ENCODE peak calls at places on chromosomes 1 and 21, in seven cellular contexts. One of them, this sample, is unnamed.

GRCh38 chr1:207752456-207753132 is 740 bp downstream of the CD46 start:
- DNase-seq in NCI-H1105: no peak
- DNase-seq in activated T-cell treated with anti-CD3 and anti-CD28 coated beads for 1 hour: no peak
- DNase-seq in aorta: no peak
- DNase-seq in fibroblast of mammary gland: peak
- DNase-seq in T-helper 2 cell: no peak
- DNase-seq in kidney tubule cell: peak
- DNase-seq in this sample: peak

GRCh38 chr21:16551101-16551695 is 821.4 kb downstream of the USP25 start:
- DNase-seq in fibroblast of mammary gland: no peak
- DNase-seq in kidney tubule cell: no peak
- DNase-seq in T-helper 2 cell: no peak
- DNase-seq in aorta: no peak
- DNase-seq in activated T-cell treated with anti-CD3 and anti-CD28 coated beads for 1 hour: no peak
- DNase-seq in NCI-H1105: no peak
- DNase-seq in this sample: no peak

GRCh38 chr1:106022312-106022902 is 1034.1 kb upstream of the PRMT6 start:
- DNase-seq in kidney tubule cell: peak
- DNase-seq in T-helper 2 cell: no peak
- DNase-seq in activated T-cell treated with anti-CD3 and anti-CD28 coated beads for 1 hour: no peak
- DNase-seq in fibroblast of mammary gland: peak
- DNase-seq in aorta: no peak
- DNase-seq in NCI-H1105: no peak
- DNase-seq in this sample: no peak

GRCh38 chr1:175900171-175900570 is 156.8 kb upstream of the TNR start:
- DNase-seq in NCI-H1105: no peak
- DNase-seq in fibroblast of mammary gland: peak
- DNase-seq in kidney tubule cell: no peak
- DNase-seq in T-helper 2 cell: no peak
- DNase-seq in aorta: no peak
- DNase-seq in activated T-cell treated with anti-CD3 and anti-CD28 coated beads for 1 hour: no peak
- DNase-seq in this sample: no peak

GRCh38 chr21:36859744-36860501 is 106.5 kb downstream of the HLCS start:
- DNase-seq in aorta: peak
- DNase-seq in kidney tubule cell: peak
- DNase-seq in T-helper 2 cell: no peak
- DNase-seq in activated T-cell treated with anti-CD3 and anti-CD28 coated beads for 1 hour: no peak
- DNase-seq in fibroblast of mammary gland: peak
- DNase-seq in NCI-H1105: no peak
- DNase-seq in this sample: peak

GRCh38 chr1:40944841-40945430 is 34.6 kb upstream of the CTPS1 start:
- DNase-seq in NCI-H1105: no peak
- DNase-seq in aorta: no peak
- DNase-seq in kidney tubule cell: peak
- DNase-seq in T-helper 2 cell: no peak
- DNase-seq in activated T-cell treated with anti-CD3 and anti-CD28 coated beads for 1 hour: no peak
- DNase-seq in fibroblast of mammary gland: peak
- DNase-seq in this sample: peak

GRCh38 chr1:94799201-94799600 is 21.0 kb upstream of the SLC44A3 start:
- DNase-seq in fibroblast of mammary gland: peak
- DNase-seq in activated T-cell treated with anti-CD3 and anti-CD28 coated beads for 1 hour: no peak
- DNase-seq in aorta: no peak
- DNase-seq in kidney tubule cell: peak
- DNase-seq in NCI-H1105: no peak
- DNase-seq in T-helper 2 cell: no peak
- DNase-seq in this sample: no peak

GRCh38 chr1:1371741-1372711 is 3.0 kb downstream of the AURKAIP1 start:
- DNase-seq in fibroblast of mammary gland: peak
- DNase-seq in kidney tubule cell: peak
- DNase-seq in aorta: peak
- DNase-seq in activated T-cell treated with anti-CD3 and anti-CD28 coated beads for 1 hour: peak
- DNase-seq in T-helper 2 cell: peak
- DNase-seq in NCI-H1105: peak
- DNase-seq in this sample: peak

GRCh38 chr1:209601809-209602657 is 18.5 kb downstream of the CAMK1G start:
- DNase-seq in NCI-H1105: no peak
- DNase-seq in aorta: no peak
- DNase-seq in activated T-cell treated with anti-CD3 and anti-CD28 coated beads for 1 hour: no peak
- DNase-seq in T-helper 2 cell: no peak
- DNase-seq in fibroblast of mammary gland: peak
- DNase-seq in kidney tubule cell: peak
- DNase-seq in this sample: peak

GRCh38 chr1:222926566-222926965 is 111.7 kb downstream of the DISP1 start:
- DNase-seq in fibroblast of mammary gland: peak
- DNase-seq in kidney tubule cell: peak
- DNase-seq in activated T-cell treated with anti-CD3 and anti-CD28 coated beads for 1 hour: no peak
- DNase-seq in aorta: no peak
- DNase-seq in T-helper 2 cell: no peak
- DNase-seq in NCI-H1105: no peak
- DNase-seq in this sample: no peak

GRCh38 chr1:229383961-229384360 is 41.1 kb upstream of the CCSAP start:
- DNase-seq in NCI-H1105: no peak
- DNase-seq in fibroblast of mammary gland: peak
- DNase-seq in kidney tubule cell: no peak
- DNase-seq in aorta: no peak
- DNase-seq in T-helper 2 cell: no peak
- DNase-seq in activated T-cell treated with anti-CD3 and anti-CD28 coated beads for 1 hour: no peak
- DNase-seq in this sample: no peak

GRCh38 chr1:167776151-167776550 is 54.4 kb downstream of the MPZL1 start:
- DNase-seq in kidney tubule cell: no peak
- DNase-seq in fibroblast of mammary gland: no peak
- DNase-seq in activated T-cell treated with anti-CD3 and anti-CD28 coated beads for 1 hour: no peak
- DNase-seq in NCI-H1105: no peak
- DNase-seq in aorta: no peak
- DNase-seq in T-helper 2 cell: no peak
- DNase-seq in this sample: no peak

GRCh38 chr1:94037392-94038229 is 83.3 kb downstream of the ABCA4 start:
- DNase-seq in T-helper 2 cell: no peak
- DNase-seq in fibroblast of mammary gland: no peak
- DNase-seq in activated T-cell treated with anti-CD3 and anti-CD28 coated beads for 1 hour: no peak
- DNase-seq in kidney tubule cell: peak
- DNase-seq in NCI-H1105: no peak
- DNase-seq in aorta: no peak
- DNase-seq in this sample: no peak

GRCh38 chr21:38716942-38717341 is 88.8 kb upstream of the ETS2 start:
- DNase-seq in kidney tubule cell: no peak
- DNase-seq in fibroblast of mammary gland: peak
- DNase-seq in T-helper 2 cell: no peak
- DNase-seq in activated T-cell treated with anti-CD3 and anti-CD28 coated beads for 1 hour: no peak
- DNase-seq in NCI-H1105: no peak
- DNase-seq in aorta: no peak
- DNase-seq in this sample: no peak

GRCh38 chr21:14531927-14532326 is 14.2 kb downstream of the SAMSN1 start:
- DNase-seq in T-helper 2 cell: no peak
- DNase-seq in aorta: no peak
- DNase-seq in activated T-cell treated with anti-CD3 and anti-CD28 coated beads for 1 hour: no peak
- DNase-seq in fibroblast of mammary gland: no peak
- DNase-seq in kidney tubule cell: no peak
- DNase-seq in NCI-H1105: no peak
- DNase-seq in this sample: no peak

GRCh38 chr1:155648207-155649147 is 38.5 kb downstream of the MSTO1 start:
- DNase-seq in T-helper 2 cell: no peak
- DNase-seq in aorta: peak
- DNase-seq in kidney tubule cell: peak
- DNase-seq in activated T-cell treated with anti-CD3 and anti-CD28 coated beads for 1 hour: no peak
- DNase-seq in fibroblast of mammary gland: peak
- DNase-seq in NCI-H1105: no peak
- DNase-seq in this sample: peak

GRCh38 chr1:70140894-70141293 is 64.5 kb downstream of the LRRC40 start:
- DNase-seq in aorta: no peak
- DNase-seq in NCI-H1105: no peak
- DNase-seq in T-helper 2 cell: no peak
- DNase-seq in kidney tubule cell: peak
- DNase-seq in activated T-cell treated with anti-CD3 and anti-CD28 coated beads for 1 hour: no peak
- DNase-seq in fibroblast of mammary gland: peak
- DNase-seq in this sample: no peak

GRCh38 chr1:11062965-11063401 is 3.2 kb upstream of the SRM start:
- DNase-seq in kidney tubule cell: peak
- DNase-seq in aorta: no peak
- DNase-seq in fibroblast of mammary gland: peak
- DNase-seq in activated T-cell treated with anti-CD3 and anti-CD28 coated beads for 1 hour: no peak
- DNase-seq in T-helper 2 cell: peak
- DNase-seq in NCI-H1105: peak
- DNase-seq in this sample: no peak

GRCh38 chr1:202805886-202806511 is 2.2 kb downstream of the KDM5B start:
- DNase-seq in fibroblast of mammary gland: no peak
- DNase-seq in activated T-cell treated with anti-CD3 and anti-CD28 coated beads for 1 hour: no peak
- DNase-seq in kidney tubule cell: peak
- DNase-seq in NCI-H1105: no peak
- DNase-seq in aorta: no peak
- DNase-seq in T-helper 2 cell: no peak
- DNase-seq in this sample: no peak

GRCh38 chr1:61184035-61184713 is 101.8 kb downstream of the NFIA start:
- DNase-seq in fibroblast of mammary gland: peak
- DNase-seq in aorta: peak
- DNase-seq in T-helper 2 cell: no peak
- DNase-seq in NCI-H1105: peak
- DNase-seq in activated T-cell treated with anti-CD3 and anti-CD28 coated beads for 1 hour: no peak
- DNase-seq in kidney tubule cell: peak
- DNase-seq in this sample: peak

GRCh38 chr1:25809283-25809926 is 9.4 kb downstream of the SELENON start:
- DNase-seq in fibroblast of mammary gland: no peak
- DNase-seq in kidney tubule cell: no peak
- DNase-seq in activated T-cell treated with anti-CD3 and anti-CD28 coated beads for 1 hour: no peak
- DNase-seq in T-helper 2 cell: no peak
- DNase-seq in NCI-H1105: no peak
- DNase-seq in aorta: no peak
- DNase-seq in this sample: no peak

GRCh38 chr1:156123356-156124196 is 9.1 kb downstream of the LMNA start:
- DNase-seq in kidney tubule cell: peak
- DNase-seq in NCI-H1105: peak
- DNase-seq in aorta: peak
- DNase-seq in fibroblast of mammary gland: peak
- DNase-seq in activated T-cell treated with anti-CD3 and anti-CD28 coated beads for 1 hour: peak
- DNase-seq in T-helper 2 cell: peak
- DNase-seq in this sample: peak

GRCh38 chr1:221335161-221336101 is 406.5 kb downstream of the DUSP10 start:
- DNase-seq in fibroblast of mammary gland: peak
- DNase-seq in aorta: peak
- DNase-seq in kidney tubule cell: peak
- DNase-seq in NCI-H1105: no peak
- DNase-seq in T-helper 2 cell: no peak
- DNase-seq in activated T-cell treated with anti-CD3 and anti-CD28 coated beads for 1 hour: no peak
- DNase-seq in this sample: peak

GRCh38 chr1:25622526-25622925 is 5.9 kb downstream of the MAN1C1 start:
- DNase-seq in kidney tubule cell: no peak
- DNase-seq in fibroblast of mammary gland: no peak
- DNase-seq in NCI-H1105: no peak
- DNase-seq in T-helper 2 cell: no peak
- DNase-seq in aorta: no peak
- DNase-seq in activated T-cell treated with anti-CD3 and anti-CD28 coated beads for 1 hour: no peak
- DNase-seq in this sample: no peak

GRCh38 chr1:173269490-173270230 is 62.5 kb upstream of the TNFSF4 start:
- DNase-seq in fibroblast of mammary gland: peak
- DNase-seq in NCI-H1105: no peak
- DNase-seq in T-helper 2 cell: no peak
- DNase-seq in aorta: no peak
- DNase-seq in activated T-cell treated with anti-CD3 and anti-CD28 coated beads for 1 hour: no peak
- DNase-seq in kidney tubule cell: peak
- DNase-seq in this sample: no peak

GRCh38 chr1:108897865-108898720 is 21.3 kb downstream of the GPSM2 start:
- DNase-seq in fibroblast of mammary gland: peak
- DNase-seq in kidney tubule cell: peak
- DNase-seq in aorta: no peak
- DNase-seq in NCI-H1105: peak
- DNase-seq in T-helper 2 cell: peak
- DNase-seq in activated T-cell treated with anti-CD3 and anti-CD28 coated beads for 1 hour: peak
- DNase-seq in this sample: peak

GRCh38 chr1:244092293-244093264 is 41.5 kb downstream of the ZBTB18 start:
- DNase-seq in activated T-cell treated with anti-CD3 and anti-CD28 coated beads for 1 hour: no peak
- DNase-seq in NCI-H1105: no peak
- DNase-seq in T-helper 2 cell: no peak
- DNase-seq in aorta: no peak
- DNase-seq in fibroblast of mammary gland: peak
- DNase-seq in kidney tubule cell: peak
- DNase-seq in this sample: peak

GRCh38 chr1:198794498-198794897 is 155.7 kb downstream of the PTPRC start:
- DNase-seq in activated T-cell treated with anti-CD3 and anti-CD28 coated beads for 1 hour: no peak
- DNase-seq in fibroblast of mammary gland: peak
- DNase-seq in aorta: no peak
- DNase-seq in kidney tubule cell: peak
- DNase-seq in T-helper 2 cell: no peak
- DNase-seq in NCI-H1105: no peak
- DNase-seq in this sample: no peak

GRCh38 chr1:98260421-98260820 is 339.6 kb upstream of the DPYD start:
- DNase-seq in T-helper 2 cell: no peak
- DNase-seq in aorta: no peak
- DNase-seq in NCI-H1105: no peak
- DNase-seq in activated T-cell treated with anti-CD3 and anti-CD28 coated beads for 1 hour: no peak
- DNase-seq in fibroblast of mammary gland: no peak
- DNase-seq in kidney tubule cell: peak
- DNase-seq in this sample: no peak

GRCh38 chr1:25695066-25695990 is 78.7 kb downstream of the MAN1C1 start:
- DNase-seq in aorta: peak
- DNase-seq in NCI-H1105: no peak
- DNase-seq in T-helper 2 cell: no peak
- DNase-seq in kidney tubule cell: peak
- DNase-seq in fibroblast of mammary gland: peak
- DNase-seq in activated T-cell treated with anti-CD3 and anti-CD28 coated beads for 1 hour: no peak
- DNase-seq in this sample: peak

GRCh38 chr1:202149566-202149965 is 5.0 kb upstream of the ARL8A start:
- DNase-seq in kidney tubule cell: no peak
- DNase-seq in fibroblast of mammary gland: no peak
- DNase-seq in activated T-cell treated with anti-CD3 and anti-CD28 coated beads for 1 hour: no peak
- DNase-seq in NCI-H1105: no peak
- DNase-seq in aorta: no peak
- DNase-seq in T-helper 2 cell: no peak
- DNase-seq in this sample: no peak

GRCh38 chr1:7686301-7686850 is 84.7 kb upstream of the VAMP3 start:
- DNase-seq in kidney tubule cell: no peak
- DNase-seq in aorta: no peak
- DNase-seq in T-helper 2 cell: no peak
- DNase-seq in fibroblast of mammary gland: no peak
- DNase-seq in activated T-cell treated with anti-CD3 and anti-CD28 coated beads for 1 hour: no peak
- DNase-seq in NCI-H1105: no peak
- DNase-seq in this sample: no peak

GRCh38 chr1:7470904-7471638 is 300.0 kb upstream of the VAMP3 start:
- DNase-seq in T-helper 2 cell: no peak
- DNase-seq in fibroblast of mammary gland: peak
- DNase-seq in NCI-H1105: no peak
- DNase-seq in kidney tubule cell: peak
- DNase-seq in aorta: peak
- DNase-seq in activated T-cell treated with anti-CD3 and anti-CD28 coated beads for 1 hour: no peak
- DNase-seq in this sample: peak